ENCODE peak calls at places on chromosomes 13 and 19, in seven cellular contexts. Z is heart left ventricle, X is tibial artery, E is lower lobe of right lung, U is suprapubic skin, L is fibroblast of lung, R is cardiac muscle cell. J is an unnamed sample.
A peak's percentile ranks its signal among the peaks of the same experiment; 100 is the strongest.

GRCh38 chr13:72255908-72256307 is 388.9 kb upstream of the DACH1 start:
- DNase-seq in Z (no peak), R (peak; percentile 2), U (no peak), X (no peak), E (no peak), L (peak; percentile 56), J (peak; percentile 74)

GRCh38 chr13:40549500-40550094 is 116.8 kb downstream of the FOXO1 start:
- DNase-seq in X (peak; percentile 78), E (no peak), Z (no peak), R (peak; percentile 40), U (no peak), L (peak; percentile 68), J (no peak)

GRCh38 chr19:35055715-35056179 is 14.2 kb downstream of the HPN start:
- DNase-seq in R (no peak), L (no peak), U (no peak), Z (no peak), X (no peak), E (peak; percentile 26), J (peak; percentile 38)

GRCh38 chr19:8020681-8021080 is 15.2 kb upstream of the ELAVL1 start:
- DNase-seq in L (no peak), U (no peak), E (no peak), X (no peak), Z (no peak), R (no peak), J (no peak)

GRCh38 chr19:42402376-42403116 is 12.4 kb upstream of the CNFN start:
- DNase-seq in U (no peak), Z (no peak), X (no peak), L (no peak), E (no peak), R (no peak), J (no peak)

GRCh38 chr19:12596927-12597548 is 13.6 kb downstream of the ZNF490 start:
- DNase-seq in R (no peak), E (peak; percentile 76), U (no peak), L (no peak), X (no peak), Z (no peak), J (no peak)

GRCh38 chr13:67844544-67844943 is 614.4 kb upstream of the PCDH9 start:
- DNase-seq in U (no peak), Z (no peak), R (no peak), L (peak; percentile 23), X (no peak), E (no peak), J (no peak)

GRCh38 chr13:41029629-41030028 is 10.5 kb upstream of the ELF1 start:
- DNase-seq in X (no peak), L (no peak), U (no peak), Z (no peak), E (no peak), R (no peak), J (no peak)

GRCh38 chr13:45216193-45216592 is 15.3 kb upstream of the KCTD4 start:
- DNase-seq in X (no peak), L (no peak), R (no peak), U (no peak), Z (no peak), E (no peak), J (no peak)

GRCh38 chr13:23758783-23759527 is 130.2 kb downstream of the MIPEP start:
- DNase-seq in Z (no peak), R (peak; percentile 52), E (no peak), L (no peak), U (no peak), X (no peak), J (no peak)

GRCh38 chr19:49658566-49659442 is 6.9 kb downstream of the IRF3 start:
- DNase-seq in L (no peak), X (no peak), Z (no peak), E (no peak), R (no peak), U (no peak), J (no peak)

GRCh38 chr13:51803018-51803417 is 945 bp downstream of the DHRS12 start:
- DNase-seq in Z (no peak), X (no peak), E (no peak), L (no peak), R (no peak), U (no peak), J (peak; percentile 29)

GRCh38 chr19:1445932-1446712 is 3.8 kb upstream of the APC2 start:
- DNase-seq in L (no peak), E (no peak), X (no peak), Z (peak; percentile 25), R (no peak), U (no peak), J (no peak)

GRCh38 chr19:12987781-12988180 is 7.5 kb upstream of the NFIX start:
- DNase-seq in R (no peak), U (no peak), Z (no peak), X (no peak), L (no peak), E (no peak), J (no peak)

GRCh38 chr13:63190219-63190618 is 1774.6 kb upstream of the PCDH20 start:
- DNase-seq in U (no peak), L (peak; percentile 64), X (no peak), Z (no peak), E (no peak), R (no peak), J (no peak)

GRCh38 chr13:20130012-20130411 is 30.8 kb downstream of the GJA3 start:
- DNase-seq in U (no peak), L (no peak), X (no peak), E (no peak), R (no peak), Z (no peak), J (no peak)

GRCh38 chr13:20131057-20131832 is 29.6 kb downstream of the GJA3 start:
- DNase-seq in R (no peak), U (peak; percentile 62), E (no peak), L (no peak), Z (no peak), X (no peak), J (no peak)

GRCh38 chr13:20132052-20132634 is 28.7 kb downstream of the GJA3 start:
- DNase-seq in L (no peak), U (peak; percentile 40), R (no peak), X (no peak), E (no peak), Z (no peak), J (no peak)

GRCh38 chr13:20129076-20129475 is 31.8 kb downstream of the GJA3 start:
- DNase-seq in R (no peak), X (no peak), E (no peak), Z (no peak), U (peak; percentile 62), L (no peak), J (no peak)

GRCh38 chr13:20130652-20131051 is 30.2 kb downstream of the GJA3 start:
- DNase-seq in U (no peak), X (no peak), L (no peak), E (no peak), Z (no peak), R (no peak), J (no peak)
- H3K27me3 ChIP-seq in U (peaks cover 43% of the 10 kb centered on the region), X (peaks cover 32% of the 10 kb centered on the region), L (no peaks in the 10 kb centered on the region), E (peaks cover 36% of the 10 kb centered on the region), Z (peaks cover 5% of the 10 kb centered on the region), R (no peaks in the 10 kb centered on the region), J (no peaks in the 10 kb centered on the region)

GRCh38 chr19:36081894-36082293 is 27.2 kb downstream of the WDR62 start:
- DNase-seq in E (no peak), L (peak; percentile 13), Z (no peak), X (no peak), R (no peak), U (no peak), J (no peak)

GRCh38 chr19:36086326-36086725 is 24.6 kb upstream of the OVOL3 start:
- DNase-seq in X (no peak), R (no peak), E (no peak), U (no peak), Z (no peak), L (no peak), J (no peak)

GRCh38 chr19:36082916-36083315 is 28.0 kb upstream of the OVOL3 start:
- DNase-seq in U (no peak), Z (no peak), R (no peak), X (no peak), L (no peak), E (no peak), J (no peak)

GRCh38 chr19:36081385-36081784 is 26.7 kb downstream of the WDR62 start:
- DNase-seq in E (no peak), Z (no peak), U (no peak), X (no peak), L (peak; percentile 11), R (no peak), J (no peak)

DNA sequence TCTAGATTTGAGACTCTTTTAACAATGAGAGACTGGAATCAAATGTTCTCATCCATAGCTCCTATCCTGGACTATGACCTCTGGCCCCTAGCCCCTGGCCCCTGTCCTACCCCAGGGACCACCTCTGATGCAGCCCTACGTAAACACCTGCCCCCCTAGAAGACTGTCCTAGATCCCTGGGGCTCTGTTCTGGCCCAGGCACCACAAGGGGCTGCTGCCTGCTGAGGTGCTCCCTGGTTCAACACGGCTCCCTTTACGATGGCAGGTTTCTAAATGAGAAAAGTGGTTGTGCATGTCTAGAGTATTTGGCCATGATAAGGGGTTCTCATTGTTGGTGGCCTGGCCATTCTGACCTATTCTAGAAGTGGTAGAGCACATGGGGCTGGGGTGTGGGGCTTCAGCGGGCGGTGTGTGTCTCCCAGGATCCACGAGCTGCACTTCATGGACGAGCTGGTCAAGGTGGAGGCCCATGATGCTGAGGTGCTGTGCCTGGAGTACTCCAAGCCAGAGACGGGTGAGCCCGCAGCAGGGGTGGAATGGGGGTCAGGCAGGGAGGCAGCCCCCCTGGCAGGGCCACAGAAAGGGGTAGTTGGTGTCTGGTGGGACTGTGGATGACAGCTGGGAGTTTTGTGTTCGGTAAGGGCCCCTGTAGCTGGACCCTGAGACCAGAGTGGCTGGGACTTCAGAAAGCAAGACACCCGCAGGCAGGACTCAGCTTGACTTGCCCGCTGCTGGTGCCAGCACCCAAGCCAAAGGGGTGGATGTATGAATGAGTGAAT is 26.5 kb upstream of the OVOL3 start:
- DNase-seq in Z (no peak), L (no peak), R (no peak), U (no peak), X (no peak), E (no peak), J (no peak)
- H3K4me3 ChIP-seq in Z (no peak overlapping the region), L (no peak overlapping the region), R (no peak overlapping the region), U (no peak overlapping the region), X (no peak overlapping the region), E (no peak overlapping the region), J (no peak overlapping the region)

DNA sequence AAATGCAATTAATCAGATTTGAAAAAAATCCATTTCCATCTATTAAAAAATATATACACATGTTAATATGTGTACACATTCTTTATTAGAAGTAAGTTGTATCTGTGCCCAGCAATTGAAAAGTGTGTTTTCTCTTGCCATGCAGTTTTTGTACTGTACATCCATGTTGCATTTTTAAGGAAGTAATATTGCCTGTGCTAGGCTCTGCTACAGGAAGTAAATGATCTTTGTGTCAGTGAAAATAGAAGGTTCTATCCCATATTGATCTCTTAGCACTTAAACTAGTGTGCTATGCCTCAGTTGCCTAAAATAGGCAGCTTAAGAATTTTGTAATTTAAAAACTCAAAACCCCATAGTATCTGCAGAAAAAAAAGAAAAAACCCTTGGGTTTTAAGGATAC is 122.5 kb downstream of the CDK8 start:
- DNase-seq in Z (no peak), E (no peak), R (no peak), L (no peak), U (no peak), X (no peak), J (no peak)
- H3K27me3 ChIP-seq in Z (no peaks in the 10 kb centered on the region), E (no peaks in the 10 kb centered on the region), R (no peaks in the 10 kb centered on the region), L (no peaks in the 10 kb centered on the region), U (no peaks in the 10 kb centered on the region), X (no peaks in the 10 kb centered on the region), J (no peaks in the 10 kb centered on the region)

DNA sequence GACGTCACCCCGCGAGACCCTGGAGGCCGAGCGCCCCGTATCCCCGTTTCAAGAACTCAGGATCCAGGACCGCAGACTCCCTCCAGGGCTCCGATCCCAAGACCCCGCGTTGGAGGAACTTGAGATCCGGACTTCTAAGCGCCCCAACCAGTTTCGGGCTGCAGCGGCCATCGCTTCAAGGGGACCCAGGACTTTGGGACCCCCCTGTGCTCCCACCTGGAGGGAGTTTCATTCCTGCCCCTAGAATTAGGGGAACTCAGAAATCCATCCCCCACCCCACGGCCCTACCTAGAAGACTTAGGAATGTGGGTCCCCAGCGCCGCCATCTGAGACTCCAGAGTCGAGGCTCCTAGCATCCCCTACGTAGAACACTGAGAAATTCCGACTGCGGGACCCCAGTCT is 399 bp downstream of the PLEKHG2 start:
- DNase-seq in R (no peak), L (no peak), X (peak; percentile 60), E (no peak), U (no peak), Z (no peak), J (no peak)
- H3K4me3 ChIP-seq in R (peak overlapping the region; percentile 54), L (peak overlapping the region; percentile 81), X (peak overlapping the region; percentile 96), E (peak overlapping the region; percentile 97), U (peak overlapping the region; percentile 93), Z (peak overlapping the region; percentile 97), J (peak overlapping the region; percentile 98)

J was measured in HAP-1.